ENCODE peak calls at places on chromosome 17, in four cellular contexts. H is GM12878, W is K562, Y is HepG2. U is an unnamed sample.

GRCh38 chr17:79465011-79466006 is 145.5 kb downstream of the RBFOX3 start:
- DNase-seq in H (no peak), W (no peak), Y (no peak), U (no peak)

GRCh38 chr17:63440127-63440769 is 5.9 kb downstream of the CYB561 start:
- DNase-seq in H (no peak), W (no peak), Y (no peak), U (no peak)

GRCh38 chr17:43860077-43860725 is 13.2 kb downstream of the CD300LG start:
- DNase-seq in H (no peak), W (no peak), Y (no peak), U (no peak)

GRCh38 chr17:78359216-78359935 is 501 bp downstream of the SOCS3 start:
- DNase-seq in H (no peak), W (peak; percentile 68), Y (no peak), U (no peak)

GRCh38 chr17:81036128-81036891 is 1.4 kb downstream of the BAIAP2 start:
- DNase-seq in H (no peak), W (no peak), Y (no peak), U (no peak)

GRCh38 chr17:19986941-19987714 is 9.5 kb upstream of the AKAP10 start:
- DNase-seq in H (no peak), W (no peak), Y (no peak), U (no peak)

GRCh38 chr17:233473-233941 is 52.1 kb upstream of the DOC2B start:
- DNase-seq in H (no peak), W (no peak), Y (peak; percentile 53), U (no peak)

GRCh38 chr17:65537343-65537844 is 24.1 kb downstream of the AXIN2 start:
- DNase-seq in H (no peak), W (no peak), Y (no peak), U (no peak)

GRCh38 chr17:53142890-53143289 is 679.8 kb upstream of the KIF2B start:
- DNase-seq in H (no peak), W (no peak), Y (no peak), U (no peak)

GRCh38 chr17:7848131-7848579 is 6.7 kb upstream of the TMEM88 start:
- DNase-seq in H (no peak), W (no peak), Y (no peak), U (no peak)

GRCh38 chr17:49457564-49458535 is 37.2 kb upstream of the NGFR start:
- DNase-seq in H (no peak), W (no peak), Y (no peak), U (no peak)

GRCh38 chr17:79919164-79919585 is 79.9 kb upstream of the CBX4 start:
- DNase-seq in H (no peak), W (no peak), Y (no peak), U (no peak)

GRCh38 chr17:2940352-2940751 is 123.1 kb downstream of the OR1D5 start:
- DNase-seq in H (no peak), W (no peak), Y (no peak), U (no peak)

GRCh38 chr17:80860101-80860671 is 131.5 kb upstream of the CHMP6 start:
- DNase-seq in H (no peak), W (no peak), Y (no peak), U (no peak)

GRCh38 chr17:54839022-54839806 is 61.4 kb upstream of the TOM1L1 start:
- DNase-seq in H (no peak), W (no peak), Y (no peak), U (no peak)

GRCh38 chr17:61399131-61400057 is at the start of gene TBX2:
- DNase-seq in H (no peak), W (no peak), Y (peak; percentile 80), U (peak; percentile 80)

GRCh38 chr17:4856937-4857314 is 23.8 kb downstream of the MINK1 start:
- DNase-seq in H (no peak), W (no peak), Y (no peak), U (no peak)

GRCh38 chr17:1496814-1497325 is 4.4 kb upstream of the MYO1C start:
- DNase-seq in H (no peak), W (no peak), Y (no peak), U (no peak)

GRCh38 chr17:29369831-29370735 is 20.1 kb upstream of the TAOK1 start:
- DNase-seq in H (peak; percentile 50), W (peak; percentile 54), Y (peak; percentile 65), U (peak; percentile 78)

GRCh38 chr17:62653002-62653830 is 25.7 kb downstream of the MRC2 start:
- DNase-seq in H (peak; percentile 64), W (peak; percentile 88), Y (no peak), U (peak; percentile 90)

GRCh38 chr17:68314916-68315535 is 23.7 kb downstream of the ARSG start:
- DNase-seq in H (no peak), W (no peak), Y (no peak), U (no peak)

GRCh38 chr17:40411821-40412220 is 5.9 kb downstream of the TOP2A start:
- DNase-seq in H (no peak), W (no peak), Y (no peak), U (no peak)

GRCh38 chr17:7930841-7931631 is 710 bp downstream of the TRAPPC1 start:
- DNase-seq in H (no peak), W (no peak), Y (no peak), U (no peak)

GRCh38 chr17:3008336-3009279 is 54.8 kb downstream of the OR1D5 start:
- DNase-seq in H (no peak), W (no peak), Y (no peak), U (no peak)

GRCh38 chr17:62163847-62164246 is 98.8 kb upstream of the MED13 start:
- DNase-seq in H (no peak), W (peak; percentile 19), Y (peak; percentile 71), U (no peak)

GRCh38 chr17:34397265-34397664 is 34.2 kb upstream of the CCL1 start:
- DNase-seq in H (no peak), W (peak; percentile 15), Y (no peak), U (no peak)
- TF ChIP-seq ATF2 in H (no peak), W (no peak), Y (no peak), U (no peak)

GRCh38 chr17:46167826-46168569 is 25.2 kb downstream of the KANSL1 start:
- DNase-seq in H (no peak), W (no peak), Y (peak; percentile 65), U (no peak)

GRCh38 chr17:46163929-46164594 is 29.2 kb downstream of the KANSL1 start:
- DNase-seq in H (no peak), W (no peak), Y (no peak), U (no peak)

GRCh38 chr17:46169913-46170312 is 23.3 kb downstream of the KANSL1 start:
- DNase-seq in H (no peak), W (no peak), Y (no peak), U (no peak)

GRCh38 chr17:46167267-46167666 is 26.0 kb downstream of the KANSL1 start:
- DNase-seq in H (no peak), W (no peak), Y (no peak), U (no peak)

DNA sequence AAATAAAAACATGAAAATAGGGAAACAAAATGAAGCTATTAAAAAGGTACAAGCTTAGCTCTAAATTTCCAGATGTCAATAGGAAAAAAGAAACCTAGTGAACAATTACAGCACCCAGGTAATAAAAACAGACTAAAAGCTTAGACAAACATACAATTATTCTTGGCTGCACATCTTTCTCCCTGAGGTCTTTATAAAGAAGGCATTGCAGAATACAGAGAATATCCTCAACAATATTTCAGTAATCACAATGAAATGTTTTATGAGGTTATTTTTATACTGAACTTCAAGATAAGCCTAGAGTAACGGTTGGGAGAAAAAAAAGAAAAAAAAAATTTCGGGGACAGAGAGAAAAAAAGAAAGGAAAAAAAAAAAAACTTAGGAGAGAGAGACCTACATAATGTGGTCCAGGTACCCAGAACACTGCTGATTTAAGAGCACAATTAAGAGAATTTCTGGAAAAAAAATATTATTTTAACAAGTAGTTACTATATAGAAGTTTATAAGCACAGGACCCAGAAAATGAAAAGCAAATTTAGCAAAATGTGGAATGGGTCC is 26.5 kb downstream of the KANSL1 start:
- DNase-seq in H (no peak), W (no peak), Y (no peak), U (no peak)
- TF ChIP-seq SIN3A in H (no peak), W (no peak), Y (no peak), U (no peak)

GRCh38 chr17:39153541-39154111 is 2.2 kb upstream of the PLXDC1 start:
- DNase-seq in H (peak; percentile 71), W (peak; percentile 72), Y (peak; percentile 90), U (no peak)

GRCh38 chr17:39150104-39150634 is 1.3 kb downstream of the PLXDC1 start:
- DNase-seq in H (no peak), W (no peak), Y (no peak), U (no peak)

GRCh38 chr17:39151680-39152058 is 232 bp upstream of the PLXDC1 start:
- DNase-seq in H (no peak), W (no peak), Y (no peak), U (no peak)

GRCh38 chr17:39152134-39152884 is 872 bp upstream of the PLXDC1 start:
- DNase-seq in H (no peak), W (no peak), Y (no peak), U (peak; percentile 62)

DNA sequence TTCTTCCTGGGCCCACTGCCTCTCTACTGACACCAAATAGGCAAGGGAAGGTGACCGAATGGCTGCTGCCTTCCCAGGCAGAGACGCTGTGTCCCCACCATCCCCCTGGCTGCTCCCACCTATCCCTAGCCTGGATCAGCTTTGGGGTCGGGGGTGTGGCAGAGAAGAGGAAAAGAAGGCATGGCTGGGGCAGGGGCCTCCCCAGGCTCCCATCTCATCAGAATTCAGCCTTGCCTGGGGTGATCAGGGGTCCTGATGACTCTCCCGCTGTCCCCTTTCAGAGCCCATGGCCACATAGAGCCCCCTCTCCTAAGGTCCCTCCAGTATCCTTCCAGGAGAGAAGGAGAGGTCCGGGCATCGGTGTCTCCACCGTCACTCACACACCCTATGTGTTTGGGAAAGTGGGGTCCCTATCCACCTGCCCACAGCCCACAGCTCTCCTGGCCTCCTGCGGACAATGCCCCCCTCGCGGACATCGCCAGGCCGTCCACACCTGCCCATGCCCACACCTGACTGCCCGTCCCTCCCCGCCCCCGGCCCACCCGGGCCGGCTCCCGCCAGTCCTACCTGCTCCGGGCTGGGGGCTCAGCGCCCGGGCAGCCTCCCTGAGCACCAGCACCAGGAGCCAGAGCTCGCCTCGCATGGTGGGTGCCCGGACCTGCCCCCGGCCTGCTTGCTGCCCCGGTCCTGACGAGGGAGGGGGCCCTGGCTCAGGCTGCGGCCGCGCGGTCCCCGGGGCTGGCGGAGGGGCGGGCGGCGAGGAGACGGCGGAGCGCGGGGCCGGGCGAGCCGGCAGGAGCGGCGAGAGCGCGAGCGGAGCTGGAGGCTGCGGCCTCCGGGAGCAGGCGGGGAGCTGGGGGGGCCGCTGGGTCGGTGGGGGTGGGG is at the start of gene PLXDC1:
- DNase-seq in H (no peak), W (no peak), Y (no peak), U (no peak)
- TF ChIP-seq ATF2 in H (no peak), W (no peak), Y (no peak), U (no peak)

GRCh38 chr17:37774508-37774907 is 29.6 kb upstream of the HNF1B start:
- DNase-seq in H (peak; percentile 91), W (no peak), Y (no peak), U (no peak)
- TF ChIP-seq SIN3A in H (no peak), W (no peak), Y (no peak), U (no peak)

GRCh38 chr17:10523043-10523442 is 4.7 kb upstream of the MYH1 start:
- DNase-seq in H (no peak), W (no peak), Y (no peak), U (no peak)
- TF ChIP-seq ATF2 in H (no peak), W (no peak), Y (no peak), U (no peak)